ENCODE peak calls at places on chromosomes 6 and 20, in four cellular contexts. One of them, this sample, is unnamed.

GRCh38 chr20:36461600-36462439 is 79.5 kb upstream of the MYL9 start:
- DNase-seq in AML-193: peak; percentile 54
- DNase-seq in stomach: peak; percentile 43
- DNase-seq in GM06990: peak; percentile 56
- DNase-seq in this sample: peak; percentile 44

GRCh38 chr6:163507965-163508364 is 93.4 kb downstream of the QKI start:
- DNase-seq in AML-193: no peak
- DNase-seq in stomach: no peak
- DNase-seq in GM06990: no peak
- DNase-seq in this sample: no peak

GRCh38 chr6:143700684-143701342 is 23.0 kb downstream of the PHACTR2 start:
- DNase-seq in AML-193: no peak
- DNase-seq in stomach: no peak
- DNase-seq in GM06990: no peak
- DNase-seq in this sample: peak; percentile 29

GRCh38 chr6:141464490-141464889 is 668.2 kb upstream of the GJE1 start:
- DNase-seq in AML-193: no peak
- DNase-seq in stomach: no peak
- DNase-seq in GM06990: no peak
- DNase-seq in this sample: no peak

GRCh38 chr20:41408986-41409385 is 42.4 kb upstream of the EMILIN3 start:
- DNase-seq in AML-193: peak; percentile 53
- DNase-seq in stomach: no peak
- DNase-seq in GM06990: no peak
- DNase-seq in this sample: no peak

GRCh38 chr6:21003780-21004541 is 469.7 kb downstream of the CDKAL1 start:
- DNase-seq in AML-193: no peak
- DNase-seq in stomach: no peak
- DNase-seq in GM06990: peak; percentile 70
- DNase-seq in this sample: no peak

GRCh38 chr6:110876170-110876773 is 1.7 kb downstream of the AMD1 start:
- DNase-seq in AML-193: peak; percentile 74
- DNase-seq in stomach: peak; percentile 90
- DNase-seq in GM06990: peak; percentile 80
- DNase-seq in this sample: peak; percentile 91

GRCh38 chr6:151036869-151037680 is 171.6 kb downstream of the MTHFD1L start:
- DNase-seq in AML-193: no peak
- DNase-seq in stomach: no peak
- DNase-seq in GM06990: no peak
- DNase-seq in this sample: no peak

GRCh38 chr20:41072099-41072798 is 43.6 kb downstream of the TOP1 start:
- DNase-seq in AML-193: no peak
- DNase-seq in stomach: no peak
- DNase-seq in GM06990: no peak
- DNase-seq in this sample: peak; percentile 28

GRCh38 chr20:38726849-38727601 is 2.7 kb downstream of the SLC32A1 start:
- DNase-seq in AML-193: no peak
- DNase-seq in stomach: no peak
- DNase-seq in GM06990: peak; percentile 50
- DNase-seq in this sample: no peak

GRCh38 chr6:157974341-157974894 is 7.2 kb upstream of the SYNJ2 start:
- DNase-seq in AML-193: no peak
- DNase-seq in stomach: no peak
- DNase-seq in GM06990: no peak
- DNase-seq in this sample: no peak

GRCh38 chr20:63330940-63331339 is 30.2 kb downstream of the CHRNA4 start:
- DNase-seq in AML-193: no peak
- DNase-seq in stomach: no peak
- DNase-seq in GM06990: no peak
- DNase-seq in this sample: no peak

GRCh38 chr6:45377041-45377554 is 636 bp downstream of the SUPT3H start:
- DNase-seq in AML-193: peak; percentile 60
- DNase-seq in stomach: no peak
- DNase-seq in GM06990: no peak
- DNase-seq in this sample: no peak

GRCh38 chr20:40710608-40711007 is 21.6 kb upstream of the MAFB start:
- DNase-seq in AML-193: no peak
- DNase-seq in stomach: no peak
- DNase-seq in GM06990: no peak
- DNase-seq in this sample: no peak

GRCh38 chr6:163998496-163998895 is 584.0 kb downstream of the QKI start:
- DNase-seq in AML-193: no peak
- DNase-seq in stomach: no peak
- DNase-seq in GM06990: no peak
- DNase-seq in this sample: no peak

GRCh38 chr20:49386848-49387605 is 95.4 kb downstream of the KCNB1 start:
- DNase-seq in AML-193: no peak
- DNase-seq in stomach: no peak
- DNase-seq in GM06990: no peak
- DNase-seq in this sample: no peak

GRCh38 chr6:45724511-45724910 is 291.1 kb downstream of the CLIC5 start:
- DNase-seq in AML-193: no peak
- DNase-seq in stomach: no peak
- DNase-seq in GM06990: no peak
- DNase-seq in this sample: peak; percentile 47

GRCh38 chr6:24666097-24666615 is 543 bp downstream of the TDP2 start:
- DNase-seq in AML-193: no peak
- DNase-seq in stomach: peak; percentile 52
- DNase-seq in GM06990: no peak
- DNase-seq in this sample: peak; percentile 24

GRCh38 chr6:55379486-55379885 is 52.2 kb downstream of the GFRAL start:
- DNase-seq in AML-193: no peak
- DNase-seq in stomach: no peak
- DNase-seq in GM06990: no peak
- DNase-seq in this sample: no peak

GRCh38 chr6:157537518-157537917 is 156.5 kb downstream of the ZDHHC14 start:
- DNase-seq in AML-193: no peak
- DNase-seq in stomach: no peak
- DNase-seq in GM06990: no peak
- DNase-seq in this sample: no peak

GRCh38 chr20:47774081-47774777 is 11.1 kb downstream of the SULF2 start:
- DNase-seq in AML-193: no peak
- DNase-seq in stomach: peak; percentile 46
- DNase-seq in GM06990: no peak
- DNase-seq in this sample: peak; percentile 25

GRCh38 chr6:101777646-101778045 is 384.1 kb downstream of the GRIK2 start:
- DNase-seq in AML-193: no peak
- DNase-seq in stomach: no peak
- DNase-seq in GM06990: no peak
- DNase-seq in this sample: no peak

This sample was measured in mucosa of gallbladder.